ENCODE peak calls at places on chromosomes 13 and 19, in five cellular contexts. P is lung, R is pancreas, E is T-helper 17 cell, L is neural progenitor cell. H is an unnamed sample. For H3K9me3, the result is how much of the 10 kb centered on the place peaks cover.

GRCh38 chr19:48664476-48664875 is 8.3 kb downstream of the NTN5 start:
- DNase-seq in P (no peak), R (no peak), E (no peak), L (no peak), H (no peak)

GRCh38 chr19:36258028-36258875 is 43.3 kb downstream of the ZNF146 start:
- DNase-seq in P (no peak), R (no peak), E (no peak), L (no peak), H (no peak)

GRCh38 chr19:30362156-30362754 is 9.9 kb upstream of the ZNF536 start:
- DNase-seq in P (no peak), R (no peak), E (no peak), L (no peak), H (no peak)

GRCh38 chr13:84574851-84575250 is 692.6 kb upstream of the SLITRK1 start:
- DNase-seq in P (no peak), R (no peak), E (no peak), L (no peak), H (no peak)

GRCh38 chr13:84439108-84439507 is 556.8 kb upstream of the SLITRK1 start:
- DNase-seq in P (no peak), R (no peak), E (no peak), L (no peak), H (no peak)

GRCh38 chr13:94667190-94667589 is 45.2 kb downstream of the SOX21 start:
- DNase-seq in P (no peak), R (no peak), E (no peak), L (no peak), H (no peak)

GRCh38 chr19:38303517-38304351 is at the start of gene C19orf33:
- DNase-seq in P (peak), R (no peak), E (no peak), L (no peak), H (no peak)

GRCh38 chr13:50691682-50692263 is 151.7 kb downstream of the DLEU7 start:
- DNase-seq in P (no peak), R (no peak), E (no peak), L (no peak), H (no peak)

GRCh38 chr13:67117010-67117550 is 113.1 kb downstream of the PCDH9 start:
- DNase-seq in P (no peak), R (no peak), E (no peak), L (peak), H (no peak)

GRCh38 chr13:105603283-105603682 is 932.2 kb downstream of the EFNB2 start:
- DNase-seq in P (no peak), R (no peak), E (no peak), L (no peak), H (no peak)

GRCh38 chr19:1097810-1098176 is 2.6 kb upstream of the POLR2E start:
- DNase-seq in P (no peak), R (no peak), E (no peak), L (no peak), H (no peak)

GRCh38 chr19:36115453-36116343 is at the start of gene TBCB:
- DNase-seq in P (peak), R (peak), E (peak), L (peak), H (peak)

GRCh38 chr19:48487944-48488343 is 18.8 kb downstream of the CYTH2 start:
- DNase-seq in P (peak), R (peak), E (no peak), L (no peak), H (no peak)

GRCh38 chr19:4267101-4267900 is 11.8 kb upstream of the SHD start:
- DNase-seq in P (peak), R (no peak), E (peak), L (peak), H (peak)

GRCh38 chr13:72145383-72145782 is 278.4 kb upstream of the DACH1 start:
- DNase-seq in P (no peak), R (no peak), E (no peak), L (no peak), H (no peak)

GRCh38 chr19:34316741-34317241 is 48.2 kb upstream of the GPI start:
- DNase-seq in P (no peak), R (no peak), E (no peak), L (no peak), H (no peak)

GRCh38 chr13:36815069-36815468 is 4.0 kb upstream of the RFXAP start:
- DNase-seq in P (no peak), R (no peak), E (no peak), L (no peak), H (no peak)

GRCh38 chr19:2425622-2426581 is 1.5 kb downstream of the TIMM13 start:
- DNase-seq in P (no peak), R (no peak), E (no peak), L (no peak), H (no peak)

GRCh38 chr13:57948884-57949283 is 317.3 kb downstream of the PCDH17 start:
- DNase-seq in P (no peak), R (no peak), E (no peak), L (no peak), H (no peak)

GRCh38 chr13:27401210-27401609 is 23.2 kb upstream of the GTF3A start:
- DNase-seq in P (no peak), R (no peak), E (no peak), L (no peak), H (no peak)

GRCh38 chr19:35017507-35017906 is 12.8 kb upstream of the SCN1B start:
- DNase-seq in P (no peak), R (no peak), E (no peak), L (no peak), H (no peak)

GRCh38 chr13:72637561-72637960 is 89.9 kb downstream of the MZT1 start:
- DNase-seq in P (no peak), R (no peak), E (no peak), L (peak), H (no peak)

GRCh38 chr13:51645154-51645650 is 60.9 kb downstream of the WDFY2 start:
- DNase-seq in P (no peak), R (no peak), E (peak), L (no peak), H (peak)

GRCh38 chr13:85469320-85469719 is 329.9 kb downstream of the SLITRK6 start:
- DNase-seq in P (no peak), R (no peak), E (no peak), L (no peak), H (no peak)

GRCh38 chr13:64568748-64569147 is 2661.4 kb downstream of the PCDH9 start:
- DNase-seq in P (no peak), R (no peak), E (no peak), L (no peak), H (no peak)
- H3K9me3 ChIP-seq in P (under half), R (under half), E (under half), L (under half), H (under half)

GRCh38 chr13:23330356-23330755 is 103.1 kb downstream of the SACS start:
- DNase-seq in P (no peak), R (no peak), E (no peak), L (no peak), H (no peak)
- H3K9me3 ChIP-seq in P (under half), R (under half), E (under half), L (under half), H (under half)

GRCh38 chr19:23906835-23907234 is 7.9 kb upstream of the ZNF726 start:
- DNase-seq in P (no peak), R (no peak), E (no peak), L (no peak), H (no peak)
- H3K9me3 ChIP-seq in P (under half), R (under half), E (under half), L (under half), H (under half)

DNA sequence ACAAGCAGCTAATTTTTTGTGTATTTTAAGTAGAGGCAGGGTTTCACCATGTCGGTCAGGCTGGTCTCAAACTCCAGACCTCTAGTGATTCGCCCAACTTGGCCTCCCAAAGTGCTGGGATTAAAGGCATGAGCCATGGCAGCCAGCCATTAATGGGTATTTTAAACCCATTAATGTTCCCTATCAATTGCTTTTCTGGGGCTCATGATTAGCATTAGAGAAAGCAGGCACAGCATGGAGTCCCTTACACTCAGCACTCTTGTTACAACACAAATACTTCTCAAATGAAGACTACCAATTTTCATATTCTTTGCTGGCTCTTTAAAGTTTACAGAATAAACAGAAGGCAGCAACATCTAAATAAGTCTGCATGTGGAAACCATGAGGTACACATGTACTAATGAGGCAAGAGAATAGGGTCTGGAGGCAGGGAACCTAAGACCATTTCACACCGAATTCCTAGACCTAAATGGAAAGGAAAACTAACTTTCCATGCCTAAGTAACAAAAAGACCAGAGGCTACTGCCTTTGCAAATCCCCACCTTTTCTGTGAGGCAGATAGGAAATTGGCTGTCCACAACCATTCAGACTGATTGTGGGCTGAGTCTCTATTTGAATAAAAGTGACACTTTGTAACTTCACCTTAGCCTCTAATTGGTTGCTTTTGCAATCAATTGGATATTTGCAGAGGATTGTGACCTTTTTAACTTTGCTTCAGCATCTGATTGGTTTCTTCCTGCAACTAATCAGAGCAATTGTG is 21.2 kb downstream of the ZNF675 start:
- DNase-seq in P (no peak), R (no peak), E (no peak), L (no peak), H (no peak)
- H3K9me3 ChIP-seq in P (under half), R (under half), E (under half), L (under half), H (under half)

GRCh38 chr19:19334063-19334988 is 13.7 kb downstream of the MAU2 start:
- DNase-seq in P (no peak), R (no peak), E (no peak), L (no peak), H (no peak)

GRCh38 chr19:19336597-19336996 is 16.0 kb downstream of the MAU2 start:
- DNase-seq in P (no peak), R (no peak), E (no peak), L (no peak), H (no peak)

GRCh38 chr19:19337120-19337519 is 16.5 kb downstream of the MAU2 start:
- DNase-seq in P (no peak), R (no peak), E (no peak), L (no peak), H (no peak)

GRCh38 chr19:19334989-19335344 is 14.3 kb downstream of the MAU2 start:
- DNase-seq in P (no peak), R (no peak), E (no peak), L (no peak), H (no peak)

DNA sequence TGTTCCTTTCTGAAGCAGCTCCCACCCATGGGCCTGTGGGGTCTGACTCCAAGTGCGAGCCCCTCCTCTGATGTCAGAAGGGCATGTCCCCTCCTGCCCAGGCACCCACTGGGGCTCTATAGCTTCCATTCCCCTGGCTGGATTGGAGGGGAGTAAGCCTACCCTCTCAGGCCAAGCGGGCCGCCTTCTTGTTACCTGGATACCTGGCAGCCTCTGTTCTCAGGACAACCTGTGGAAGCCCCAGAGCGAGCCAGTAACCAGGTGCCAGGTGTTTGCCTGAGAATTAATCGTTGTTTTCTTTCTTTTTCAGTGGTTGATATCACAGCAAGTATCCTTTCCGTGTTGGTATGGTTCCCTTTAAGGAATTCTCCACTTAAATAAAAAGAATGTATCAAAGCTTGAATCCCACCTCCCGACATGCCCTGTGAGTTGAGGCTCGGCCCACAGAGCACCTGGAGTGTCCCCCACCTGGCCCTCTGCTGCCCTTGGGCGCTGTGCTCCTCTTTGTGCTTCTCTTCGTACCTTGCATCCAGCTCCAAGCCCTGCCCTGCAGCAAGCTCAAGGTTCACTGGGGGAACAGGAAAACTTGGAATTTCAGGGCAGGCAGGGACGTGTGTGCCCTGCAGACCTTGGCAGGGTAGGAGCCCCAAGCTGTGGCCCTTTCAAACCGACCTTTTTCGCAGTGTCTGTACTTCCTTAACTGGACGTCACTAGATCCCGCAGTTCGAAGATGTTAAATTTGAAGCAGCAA is 15.0 kb downstream of the MAU2 start:
- DNase-seq in P (no peak), R (no peak), E (no peak), L (no peak), H (no peak)
- H3K9me3 ChIP-seq in P (under half), R (under half), E (under half), L (under half), H (under half)

DNA sequence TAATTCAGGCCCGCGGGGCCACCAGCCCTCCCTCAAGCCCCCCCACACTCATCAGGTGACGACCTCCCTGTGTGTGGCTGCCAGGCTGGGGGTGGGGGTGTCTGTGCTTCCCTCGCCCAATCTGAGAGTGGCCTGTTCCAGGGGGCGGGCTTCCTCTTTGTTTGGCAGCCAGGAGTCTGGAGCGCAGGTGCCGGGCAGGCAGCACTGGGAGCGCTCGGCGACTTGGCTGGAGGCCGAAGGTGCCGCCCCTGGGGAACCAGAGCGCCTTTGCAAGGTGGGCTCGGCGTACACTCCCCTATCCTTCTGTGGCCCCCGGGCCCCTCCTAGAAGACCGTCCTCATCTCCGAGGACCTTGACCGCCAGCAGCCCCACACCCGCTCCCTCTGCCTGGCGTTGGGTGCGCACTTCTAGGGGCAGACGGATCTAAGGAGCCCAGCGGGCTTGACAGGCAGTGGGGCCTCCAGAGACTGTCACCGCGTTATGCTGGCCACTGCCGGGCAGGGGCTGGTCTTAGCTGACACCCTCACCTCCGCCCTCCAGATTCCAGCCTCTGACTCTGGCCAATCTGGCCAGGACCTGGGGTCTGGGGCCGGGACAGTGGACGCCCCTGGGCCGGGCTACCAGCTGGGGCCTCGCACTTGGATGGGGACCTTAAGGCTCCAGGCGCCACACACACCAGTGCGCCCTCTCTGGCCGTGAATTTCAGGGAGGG is 5.6 kb upstream of the ZNF98 start:
- DNase-seq in P (no peak), R (peak), E (no peak), L (no peak), H (no peak)
- H3K9me3 ChIP-seq in P (under half), R (under half), E (under half), L (under half), H (under half)

DNA sequence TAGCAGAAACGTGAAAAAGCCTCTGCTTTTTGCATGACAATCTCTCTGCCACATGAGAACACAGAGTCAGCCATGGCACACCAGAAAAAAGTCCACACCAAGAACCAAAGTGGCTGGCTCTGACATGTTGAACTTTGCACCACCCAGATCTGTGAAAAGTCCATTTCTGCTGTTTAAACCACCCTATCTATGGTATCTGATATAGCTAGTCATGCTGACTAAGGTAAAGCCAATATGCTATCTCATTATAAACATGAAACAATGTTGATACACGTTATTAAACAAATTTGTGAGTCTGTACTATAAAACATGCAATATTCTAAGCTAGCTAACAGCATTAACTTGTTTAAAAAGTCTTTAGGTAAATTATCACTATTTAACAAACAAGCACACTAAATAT is 21.0 kb upstream of the ZNF432 start:
- DNase-seq in P (no peak), R (no peak), E (no peak), L (no peak), H (no peak)
- H3K9me3 ChIP-seq in P (under half), R (under half), E (half or more), L (under half), H (half or more)

H was measured in effector memory CD4-positive, alpha-beta T cell.